ENCODE peak calls at places on chromosomes 6 and 20, in five cellular contexts. One of them, this sample, is unnamed.

GRCh38 chr6:158500016-158500735 is 59.7 kb upstream of the TMEM181 start:
- DNase-seq in NCI-H2081: no peak
- DNase-seq in stomach: no peak
- DNase-seq in omental fat pad: no peak
- DNase-seq in heart right ventricle: no peak
- DNase-seq in this sample: no peak

GRCh38 chr6:143188292-143188691 is 127.6 kb downstream of the AIG1 start:
- DNase-seq in NCI-H2081: peak
- DNase-seq in stomach: no peak
- DNase-seq in omental fat pad: no peak
- DNase-seq in heart right ventricle: no peak
- DNase-seq in this sample: no peak

GRCh38 chr20:50283922-50284810 is 93.5 kb downstream of the CEBPB start:
- DNase-seq in NCI-H2081: no peak
- DNase-seq in stomach: peak
- DNase-seq in omental fat pad: no peak
- DNase-seq in heart right ventricle: no peak
- DNase-seq in this sample: no peak

GRCh38 chr20:51608060-51608459 is 65.5 kb upstream of the NFATC2 start:
- DNase-seq in NCI-H2081: no peak
- DNase-seq in stomach: no peak
- DNase-seq in omental fat pad: no peak
- DNase-seq in heart right ventricle: no peak
- DNase-seq in this sample: no peak

GRCh38 chr6:109922851-109923250 is 55.3 kb upstream of the GPR6 start:
- DNase-seq in NCI-H2081: no peak
- DNase-seq in stomach: no peak
- DNase-seq in omental fat pad: no peak
- DNase-seq in heart right ventricle: no peak
- DNase-seq in this sample: no peak

GRCh38 chr6:110566346-110567125 is 90.1 kb upstream of the SLC22A16 start:
- DNase-seq in NCI-H2081: no peak
- DNase-seq in stomach: no peak
- DNase-seq in omental fat pad: no peak
- DNase-seq in heart right ventricle: no peak
- DNase-seq in this sample: no peak

GRCh38 chr6:57262901-57263694 is 41.0 kb upstream of the RAB23 start:
- DNase-seq in NCI-H2081: no peak
- DNase-seq in stomach: no peak
- DNase-seq in omental fat pad: no peak
- DNase-seq in heart right ventricle: no peak
- DNase-seq in this sample: no peak

GRCh38 chr6:135314543-135314942 is 133.4 kb downstream of the MYB start:
- DNase-seq in NCI-H2081: no peak
- DNase-seq in stomach: no peak
- DNase-seq in omental fat pad: no peak
- DNase-seq in heart right ventricle: no peak
- DNase-seq in this sample: no peak

GRCh38 chr20:51695574-51696303 is 72.5 kb downstream of the ATP9A start:
- DNase-seq in NCI-H2081: peak
- DNase-seq in stomach: peak
- DNase-seq in omental fat pad: no peak
- DNase-seq in heart right ventricle: no peak
- DNase-seq in this sample: no peak

GRCh38 chr20:53162251-53162835 is 190.2 kb downstream of the TSHZ2 start:
- DNase-seq in NCI-H2081: no peak
- DNase-seq in stomach: no peak
- DNase-seq in omental fat pad: no peak
- DNase-seq in heart right ventricle: peak
- DNase-seq in this sample: peak

GRCh38 chr20:50613438-50614169 is 77.7 kb downstream of the RIPOR3 start:
- DNase-seq in NCI-H2081: no peak
- DNase-seq in stomach: no peak
- DNase-seq in omental fat pad: no peak
- DNase-seq in heart right ventricle: no peak
- DNase-seq in this sample: no peak

GRCh38 chr6:33911488-33911887 is 107.7 kb upstream of the MLN start:
- DNase-seq in NCI-H2081: no peak
- DNase-seq in stomach: no peak
- DNase-seq in omental fat pad: no peak
- DNase-seq in heart right ventricle: no peak
- DNase-seq in this sample: no peak

GRCh38 chr20:49052334-49052733 is 6.2 kb downstream of the CSE1L start:
- DNase-seq in NCI-H2081: no peak
- DNase-seq in stomach: no peak
- DNase-seq in omental fat pad: no peak
- DNase-seq in heart right ventricle: no peak
- DNase-seq in this sample: no peak

GRCh38 chr6:167219967-167220512 is 62.3 kb upstream of the GPR31 start:
- DNase-seq in NCI-H2081: no peak
- DNase-seq in stomach: no peak
- DNase-seq in omental fat pad: no peak
- DNase-seq in heart right ventricle: no peak
- DNase-seq in this sample: no peak

GRCh38 chr6:121670511-121670910 is 235.1 kb downstream of the GJA1 start:
- DNase-seq in NCI-H2081: no peak
- DNase-seq in stomach: no peak
- DNase-seq in omental fat pad: no peak
- DNase-seq in heart right ventricle: no peak
- DNase-seq in this sample: no peak

GRCh38 chr6:3742426-3743344 is 8.8 kb downstream of the PXDC1 start:
- DNase-seq in NCI-H2081: peak
- DNase-seq in stomach: peak
- DNase-seq in omental fat pad: peak
- DNase-seq in heart right ventricle: peak
- DNase-seq in this sample: peak

GRCh38 chr6:45971287-45971686 is 44.4 kb downstream of the CLIC5 start:
- DNase-seq in NCI-H2081: no peak
- DNase-seq in stomach: no peak
- DNase-seq in omental fat pad: no peak
- DNase-seq in heart right ventricle: no peak
- DNase-seq in this sample: no peak

GRCh38 chr20:38046572-38046971 is 13.0 kb downstream of the RPRD1B start:
- DNase-seq in NCI-H2081: no peak
- DNase-seq in stomach: no peak
- DNase-seq in omental fat pad: no peak
- DNase-seq in heart right ventricle: no peak
- DNase-seq in this sample: no peak

GRCh38 chr20:62156592-62157386 is 13.2 kb downstream of the SS18L1 start:
- DNase-seq in NCI-H2081: peak
- DNase-seq in stomach: peak
- DNase-seq in omental fat pad: peak
- DNase-seq in heart right ventricle: peak
- DNase-seq in this sample: peak

GRCh38 chr20:63060057-63060991 is 53.6 kb upstream of the BHLHE23 start:
- DNase-seq in NCI-H2081: no peak
- DNase-seq in stomach: no peak
- DNase-seq in omental fat pad: no peak
- DNase-seq in heart right ventricle: no peak
- DNase-seq in this sample: no peak

GRCh38 chr6:47357827-47358226 is 48.1 kb upstream of the TNFRSF21 start:
- DNase-seq in NCI-H2081: no peak
- DNase-seq in stomach: no peak
- DNase-seq in omental fat pad: no peak
- DNase-seq in heart right ventricle: no peak
- DNase-seq in this sample: no peak

GRCh38 chr20:32325706-32326506 is 32.2 kb upstream of the ASXL1 start:
- DNase-seq in NCI-H2081: peak
- DNase-seq in stomach: peak
- DNase-seq in omental fat pad: no peak
- DNase-seq in heart right ventricle: no peak
- DNase-seq in this sample: no peak

This sample was measured in HEK293T.